ENCODE peak calls at places on chromosomes 13 and 19, in nine cellular contexts. H, S, T, W, E, U, R, Y and A are unnamed samples.

GRCh38 chr13:74040200-74040599 is 94.0 kb downstream of the KLF12 start:
- DNase-seq in H (peak), S (peak), T (peak), W (peak), E (no peak), U (peak), R (no peak), Y (no peak), A (no peak)

GRCh38 chr13:113511361-113511760 is 20.9 kb upstream of the DCUN1D2 start:
- DNase-seq in H (no peak), S (no peak), T (no peak), W (no peak), E (no peak), U (no peak), R (no peak), Y (no peak), A (no peak)

GRCh38 chr19:2962018-2962670 is 15.2 kb upstream of the TLE6 start:
- DNase-seq in H (peak), S (peak), T (peak), W (peak), E (no peak), U (peak), R (peak), Y (peak), A (peak)

GRCh38 chr13:110634558-110634957 is 19.2 kb downstream of the NAXD start:
- DNase-seq in H (no peak), S (peak), T (no peak), W (no peak), E (no peak), U (peak), R (no peak), Y (no peak), A (peak)

GRCh38 chr13:90403330-90404082 is 944.0 kb upstream of the MIR17HG start:
- DNase-seq in H (no peak), S (no peak), T (no peak), W (no peak), E (no peak), U (no peak), R (no peak), Y (no peak), A (no peak)

GRCh38 chr19:6519289-6519688 is 11.5 kb upstream of the TNFSF9 start:
- DNase-seq in H (no peak), S (peak), T (no peak), W (peak), E (no peak), U (peak), R (no peak), Y (no peak), A (peak)

GRCh38 chr13:74929436-74929835 is 552.5 kb downstream of the TBC1D4 start:
- DNase-seq in H (no peak), S (no peak), T (no peak), W (no peak), E (no peak), U (peak), R (no peak), Y (no peak), A (peak)

GRCh38 chr19:3129112-3129511 is 6.7 kb upstream of the GNA15 start:
- DNase-seq in H (no peak), S (peak), T (no peak), W (peak), E (no peak), U (peak), R (no peak), Y (no peak), A (peak)

GRCh38 chr19:55836340-55836739 is at the start of gene NLRP4:
- DNase-seq in H (no peak), S (no peak), T (no peak), W (no peak), E (no peak), U (no peak), R (no peak), Y (no peak), A (no peak)

GRCh38 chr19:51799311-51799997 is 4.5 kb downstream of the FPR3 start:
- DNase-seq in H (peak), S (peak), T (no peak), W (peak), E (no peak), U (peak), R (no peak), Y (no peak), A (peak)

GRCh38 chr13:67366533-67366932 is 136.4 kb upstream of the PCDH9 start:
- DNase-seq in H (no peak), S (no peak), T (no peak), W (peak), E (no peak), U (peak), R (no peak), Y (no peak), A (no peak)

GRCh38 chr19:17687141-17687856 is 855 bp downstream of the UNC13A start:
- DNase-seq in H (no peak), S (no peak), T (no peak), W (no peak), E (no peak), U (no peak), R (no peak), Y (no peak), A (no peak)

GRCh38 chr19:48170817-48171347 is 402 bp downstream of the ZSWIM9 start:
- DNase-seq in H (no peak), S (no peak), T (no peak), W (no peak), E (no peak), U (no peak), R (no peak), Y (no peak), A (no peak)